ENCODE peak calls at places on chromosomes 6 and 20, in seven cellular contexts. One of them, this sample, is unnamed.
A peak's percentile ranks its signal among the peaks of the same experiment; 100 is the strongest.

GRCh38 chr6:42020967-42021366 is 29.4 kb upstream of the TAF8 start:
- DNase-seq in cardiac muscle cell: no peak
- DNase-seq in tibial nerve: no peak
- DNase-seq in OCI-LY7: no peak
- DNase-seq in neural progenitor cell: no peak
- DNase-seq in CD4-positive, alpha-beta T cell: no peak
- DNase-seq in lung: no peak
- DNase-seq in this sample: no peak

GRCh38 chr6:123763904-123764303 is 39.8 kb upstream of the NKAIN2 start:
- DNase-seq in cardiac muscle cell: no peak
- DNase-seq in tibial nerve: no peak
- DNase-seq in OCI-LY7: no peak
- DNase-seq in neural progenitor cell: no peak
- DNase-seq in CD4-positive, alpha-beta T cell: no peak
- DNase-seq in lung: no peak
- DNase-seq in this sample: no peak

GRCh38 chr6:42417641-42418112 is 34.0 kb downstream of the TRERF1 start:
- DNase-seq in cardiac muscle cell: peak; percentile 33
- DNase-seq in tibial nerve: no peak
- DNase-seq in OCI-LY7: no peak
- DNase-seq in neural progenitor cell: no peak
- DNase-seq in CD4-positive, alpha-beta T cell: no peak
- DNase-seq in lung: no peak
- DNase-seq in this sample: no peak

GRCh38 chr20:63518351-63518861 is 2.2 kb upstream of the PPDPF start:
- DNase-seq in cardiac muscle cell: no peak
- DNase-seq in tibial nerve: no peak
- DNase-seq in OCI-LY7: no peak
- DNase-seq in neural progenitor cell: peak; percentile 1
- DNase-seq in CD4-positive, alpha-beta T cell: no peak
- DNase-seq in lung: no peak
- DNase-seq in this sample: peak; percentile 61

GRCh38 chr20:8255945-8256632 is 124.0 kb downstream of the PLCB1 start:
- DNase-seq in cardiac muscle cell: no peak
- DNase-seq in tibial nerve: no peak
- DNase-seq in OCI-LY7: no peak
- DNase-seq in neural progenitor cell: peak; percentile 6
- DNase-seq in CD4-positive, alpha-beta T cell: no peak
- DNase-seq in lung: peak; percentile 43
- DNase-seq in this sample: no peak

GRCh38 chr6:43146709-43147108 is 24.4 kb upstream of the SRF start:
- DNase-seq in cardiac muscle cell: no peak
- DNase-seq in tibial nerve: no peak
- DNase-seq in OCI-LY7: no peak
- DNase-seq in neural progenitor cell: no peak
- DNase-seq in CD4-positive, alpha-beta T cell: no peak
- DNase-seq in lung: no peak
- DNase-seq in this sample: no peak

GRCh38 chr20:39893013-39893685 is 795.9 kb downstream of the MAFB start:
- DNase-seq in cardiac muscle cell: no peak
- DNase-seq in tibial nerve: no peak
- DNase-seq in OCI-LY7: no peak
- DNase-seq in neural progenitor cell: no peak
- DNase-seq in CD4-positive, alpha-beta T cell: no peak
- DNase-seq in lung: no peak
- DNase-seq in this sample: no peak

GRCh38 chr6:45420083-45420908 is 42.6 kb upstream of the SUPT3H start:
- DNase-seq in cardiac muscle cell: peak; percentile 79
- DNase-seq in tibial nerve: no peak
- DNase-seq in OCI-LY7: no peak
- DNase-seq in neural progenitor cell: peak; percentile 69
- DNase-seq in CD4-positive, alpha-beta T cell: peak; percentile 45
- DNase-seq in lung: no peak
- DNase-seq in this sample: no peak

GRCh38 chr6:157513619-157514485 is 132.9 kb downstream of the ZDHHC14 start:
- DNase-seq in cardiac muscle cell: no peak
- DNase-seq in tibial nerve: no peak
- DNase-seq in OCI-LY7: no peak
- DNase-seq in neural progenitor cell: no peak
- DNase-seq in CD4-positive, alpha-beta T cell: no peak
- DNase-seq in lung: no peak
- DNase-seq in this sample: no peak

GRCh38 chr6:7604506-7604905 is 14.5 kb downstream of the SNRNP48 start:
- DNase-seq in cardiac muscle cell: no peak
- DNase-seq in tibial nerve: no peak
- DNase-seq in OCI-LY7: no peak
- DNase-seq in neural progenitor cell: no peak
- DNase-seq in CD4-positive, alpha-beta T cell: no peak
- DNase-seq in lung: no peak
- DNase-seq in this sample: no peak

GRCh38 chr6:136337606-136338005 is 48.0 kb upstream of the BCLAF1 start:
- DNase-seq in cardiac muscle cell: no peak
- DNase-seq in tibial nerve: no peak
- DNase-seq in OCI-LY7: no peak
- DNase-seq in neural progenitor cell: no peak
- DNase-seq in CD4-positive, alpha-beta T cell: no peak
- DNase-seq in lung: no peak
- DNase-seq in this sample: no peak

GRCh38 chr20:5668529-5668868 is 81.7 kb upstream of the SHLD1 start:
- DNase-seq in cardiac muscle cell: no peak
- DNase-seq in tibial nerve: no peak
- DNase-seq in OCI-LY7: no peak
- DNase-seq in neural progenitor cell: no peak
- DNase-seq in CD4-positive, alpha-beta T cell: no peak
- DNase-seq in lung: no peak
- DNase-seq in this sample: no peak

GRCh38 chr6:44227138-44227770 is 3.9 kb downstream of the SLC29A1 start:
- DNase-seq in cardiac muscle cell: no peak
- DNase-seq in tibial nerve: no peak
- DNase-seq in OCI-LY7: no peak
- DNase-seq in neural progenitor cell: no peak
- DNase-seq in CD4-positive, alpha-beta T cell: no peak
- DNase-seq in lung: no peak
- DNase-seq in this sample: no peak

GRCh38 chr6:44225579-44226325 is 2.4 kb downstream of the SLC29A1 start:
- DNase-seq in cardiac muscle cell: no peak
- DNase-seq in tibial nerve: no peak
- DNase-seq in OCI-LY7: peak; percentile 39
- DNase-seq in neural progenitor cell: no peak
- DNase-seq in CD4-positive, alpha-beta T cell: no peak
- DNase-seq in lung: no peak
- DNase-seq in this sample: no peak

GRCh38 chr6:44224978-44225330 is 1.6 kb downstream of the SLC29A1 start:
- DNase-seq in cardiac muscle cell: no peak
- DNase-seq in tibial nerve: no peak
- DNase-seq in OCI-LY7: no peak
- DNase-seq in neural progenitor cell: no peak
- DNase-seq in CD4-positive, alpha-beta T cell: no peak
- DNase-seq in lung: no peak
- DNase-seq in this sample: no peak

GRCh38 chr6:44228031-44228430 is 4.6 kb downstream of the SLC29A1 start:
- DNase-seq in cardiac muscle cell: no peak
- DNase-seq in tibial nerve: no peak
- DNase-seq in OCI-LY7: no peak
- DNase-seq in neural progenitor cell: no peak
- DNase-seq in CD4-positive, alpha-beta T cell: no peak
- DNase-seq in lung: no peak
- DNase-seq in this sample: no peak

DNA sequence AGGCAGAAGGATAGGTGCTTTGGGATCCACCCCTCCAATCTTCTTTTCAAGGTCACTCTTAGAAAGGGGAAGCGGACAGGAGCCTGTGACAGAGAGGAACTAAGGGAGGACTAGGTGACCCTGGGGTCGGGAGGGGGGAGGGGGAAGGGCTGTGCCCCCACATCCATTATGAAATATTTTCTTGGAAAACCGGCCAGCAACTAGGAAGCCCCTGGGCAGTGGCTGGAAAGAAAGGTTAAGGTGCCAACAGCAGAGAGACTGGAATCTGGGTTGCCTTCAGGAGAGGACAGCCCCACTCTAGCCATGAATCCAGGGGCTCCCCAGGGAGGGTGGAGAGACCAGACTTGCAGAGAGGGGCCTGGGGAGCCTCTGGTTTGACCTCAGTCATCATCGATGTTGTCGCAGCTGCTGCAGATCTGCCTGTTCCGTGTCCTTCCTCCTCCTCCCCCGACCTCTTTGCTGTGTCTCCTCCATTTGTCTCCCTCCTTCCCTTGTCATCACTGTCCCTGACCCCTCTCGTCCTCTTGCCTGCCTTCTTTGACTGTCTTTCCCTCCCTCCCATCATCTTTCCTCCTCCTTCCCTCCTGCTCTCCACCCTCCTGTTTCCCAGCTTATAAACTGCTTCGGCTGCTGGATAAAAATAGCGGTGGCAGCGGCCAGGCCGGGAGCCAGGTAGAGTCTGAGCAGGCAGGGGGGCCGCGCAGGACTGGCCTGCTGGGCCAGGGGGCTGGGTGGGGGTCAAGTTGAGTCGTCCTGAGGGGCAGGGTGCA is 3.2 kb downstream of the SLC29A1 start:
- DNase-seq in cardiac muscle cell: no peak
- DNase-seq in tibial nerve: no peak
- DNase-seq in OCI-LY7: no peak
- DNase-seq in neural progenitor cell: no peak
- DNase-seq in CD4-positive, alpha-beta T cell: no peak
- DNase-seq in lung: no peak
- DNase-seq in this sample: no peak
- H3K27ac ChIP-seq in cardiac muscle cell: peak overlapping the region; percentile 85
- H3K27ac ChIP-seq in tibial nerve: peak overlapping the region; percentile 60
- H3K27ac ChIP-seq in OCI-LY7: no peak overlapping the region
- H3K27ac ChIP-seq in neural progenitor cell: no peak overlapping the region
- H3K27ac ChIP-seq in CD4-positive, alpha-beta T cell: no peak overlapping the region
- H3K27ac ChIP-seq in lung: peak overlapping the region; percentile 10
- H3K27ac ChIP-seq in this sample: no peak overlapping the region

GRCh38 chr20:23415958-23416583 is 5.2 kb downstream of the NAPB start:
- DNase-seq in cardiac muscle cell: no peak
- DNase-seq in tibial nerve: no peak
- DNase-seq in OCI-LY7: no peak
- DNase-seq in neural progenitor cell: no peak
- DNase-seq in CD4-positive, alpha-beta T cell: no peak
- DNase-seq in lung: no peak
- DNase-seq in this sample: no peak
- H3K27ac ChIP-seq in cardiac muscle cell: no peak overlapping the region
- H3K27ac ChIP-seq in tibial nerve: no peak overlapping the region
- H3K27ac ChIP-seq in OCI-LY7: no peak overlapping the region
- H3K27ac ChIP-seq in neural progenitor cell: no peak overlapping the region
- H3K27ac ChIP-seq in CD4-positive, alpha-beta T cell: no peak overlapping the region
- H3K27ac ChIP-seq in lung: no peak overlapping the region
- H3K27ac ChIP-seq in this sample: no peak overlapping the region

DNA sequence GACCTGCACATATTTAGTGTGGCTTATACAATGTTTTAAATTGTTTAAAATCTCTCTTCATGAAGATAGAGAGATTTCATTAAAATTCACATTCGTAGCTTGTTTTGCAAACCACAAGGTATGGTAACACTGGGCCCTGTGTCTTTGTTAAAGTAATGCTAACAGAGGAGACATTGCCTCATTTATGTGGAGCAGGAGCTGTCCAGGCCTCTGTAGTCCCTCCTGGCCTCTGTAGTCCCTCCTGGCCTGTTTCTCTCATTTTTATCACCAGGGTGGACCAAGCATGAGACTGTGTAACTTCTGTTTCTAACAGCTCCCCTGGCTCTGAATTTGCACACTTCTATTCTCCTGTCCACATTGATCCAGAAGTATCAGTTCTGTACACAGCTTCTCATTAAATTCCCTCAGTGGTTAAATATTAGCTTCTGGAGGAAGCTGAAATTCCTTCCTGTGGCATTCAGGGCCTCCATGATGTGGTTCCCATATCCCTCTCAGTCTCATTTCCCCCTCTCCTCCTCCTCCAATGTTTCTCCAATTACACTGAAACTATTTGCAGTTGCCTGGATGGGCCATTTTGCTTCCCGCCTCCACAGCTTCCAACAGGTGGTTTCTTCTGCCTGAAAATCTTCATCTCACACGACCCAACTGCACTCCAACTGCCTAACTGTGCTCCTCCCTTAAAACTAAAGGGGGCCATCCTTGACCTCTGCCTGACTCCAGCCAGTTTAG is 340.4 kb downstream of the SYNE1 start:
- DNase-seq in cardiac muscle cell: no peak
- DNase-seq in tibial nerve: no peak
- DNase-seq in OCI-LY7: no peak
- DNase-seq in neural progenitor cell: no peak
- DNase-seq in CD4-positive, alpha-beta T cell: no peak
- DNase-seq in lung: no peak
- DNase-seq in this sample: no peak
- H3K27ac ChIP-seq in cardiac muscle cell: no peak overlapping the region
- H3K27ac ChIP-seq in tibial nerve: no peak overlapping the region
- H3K27ac ChIP-seq in OCI-LY7: peak overlapping the region; percentile 88
- H3K27ac ChIP-seq in neural progenitor cell: no peak overlapping the region
- H3K27ac ChIP-seq in CD4-positive, alpha-beta T cell: no peak overlapping the region
- H3K27ac ChIP-seq in lung: peak overlapping the region; percentile 33
- H3K27ac ChIP-seq in this sample: no peak overlapping the region

GRCh38 chr6:130969807-130970491 is 93.1 kb downstream of the EPB41L2 start:
- DNase-seq in cardiac muscle cell: peak; percentile 83
- DNase-seq in tibial nerve: peak; percentile 52
- DNase-seq in OCI-LY7: no peak
- DNase-seq in neural progenitor cell: peak; percentile 7
- DNase-seq in CD4-positive, alpha-beta T cell: no peak
- DNase-seq in lung: no peak
- DNase-seq in this sample: no peak
- H3K27ac ChIP-seq in cardiac muscle cell: no peak overlapping the region
- H3K27ac ChIP-seq in tibial nerve: peak overlapping the region; percentile 62
- H3K27ac ChIP-seq in OCI-LY7: no peak overlapping the region
- H3K27ac ChIP-seq in neural progenitor cell: no peak overlapping the region
- H3K27ac ChIP-seq in CD4-positive, alpha-beta T cell: no peak overlapping the region
- H3K27ac ChIP-seq in lung: peak overlapping the region; percentile 37
- H3K27ac ChIP-seq in this sample: no peak overlapping the region